ENCODE peak calls at places on chromosomes 11 and 22, in six cellular contexts. B is cardiac fibroblast, A is fibroblast of villous mesenchyme, S is progenitor cell of endocrine pancreas, X is cardiac muscle cell, Y is lung. R is an unnamed sample.

GRCh38 chr11:94525933-94526332 is 13.7 kb downstream of the C11orf97 start:
- DNase-seq in S (no peak), X (peak; percentile 90), Y (peak; percentile 76), B (peak; percentile 89), A (peak; percentile 50), R (no peak)

GRCh38 chr11:19370100-19370861 is 129.5 kb upstream of the E2F8 start:
- DNase-seq in A (peak; percentile 44), B (peak; percentile 95), Y (peak; percentile 36), X (peak; percentile 94), S (no peak), R (no peak)

GRCh38 chr11:848988-849824 is 6.6 kb downstream of the TSPAN4 start:
- DNase-seq in A (no peak), B (no peak), S (peak; percentile 60), Y (no peak), X (no peak), R (peak; percentile 85)

GRCh38 chr11:26228778-26229177 is 103.2 kb upstream of the ANO3 start:
- DNase-seq in S (no peak), Y (no peak), B (peak; percentile 33), X (peak; percentile 40), A (peak; percentile 20), R (no peak)

GRCh38 chr11:115222218-115222862 is 281.9 kb downstream of the CADM1 start:
- DNase-seq in Y (no peak), B (peak; percentile 7), X (peak; percentile 36), S (no peak), A (peak; percentile 66), R (no peak)

GRCh38 chr11:13090228-13090708 is 81.2 kb downstream of the RASSF10 start:
- DNase-seq in Y (no peak), X (no peak), S (no peak), B (no peak), A (no peak), R (no peak)

GRCh38 chr11:16925495-16926065 is 88.6 kb downstream of the PLEKHA7 start:
- DNase-seq in X (peak; percentile 57), A (peak; percentile 30), S (peak; percentile 48), B (peak; percentile 58), Y (peak; percentile 36), R (peak; percentile 78)

GRCh38 chr11:86138958-86139357 is 70.1 kb upstream of the PICALM start:
- DNase-seq in S (no peak), Y (no peak), B (no peak), X (peak; percentile 9), A (peak; percentile 76), R (no peak)

GRCh38 chr11:106482920-106483761 is 405.7 kb downstream of the AASDHPPT start:
- DNase-seq in B (peak; percentile 72), A (peak; percentile 76), X (peak; percentile 82), S (no peak), Y (no peak), R (no peak)

GRCh38 chr11:62340269-62340901 is 3.1 kb downstream of the ASRGL1 start:
- DNase-seq in B (peak; percentile 62), S (no peak), Y (peak; percentile 38), A (peak; percentile 57), X (peak; percentile 64), R (no peak)

GRCh38 chr11:73330569-73331093 is 22.6 kb downstream of the ARHGEF17 start:
- DNase-seq in Y (no peak), X (peak; percentile 65), A (peak; percentile 63), B (peak; percentile 67), S (no peak), R (no peak)
- TF ChIP-seq CTCF in Y (no peak), X (peak; percentile 58), A (peak; percentile 68), B (peak; percentile 69), S (peak; percentile 46), R (peak; percentile 57)

DNA sequence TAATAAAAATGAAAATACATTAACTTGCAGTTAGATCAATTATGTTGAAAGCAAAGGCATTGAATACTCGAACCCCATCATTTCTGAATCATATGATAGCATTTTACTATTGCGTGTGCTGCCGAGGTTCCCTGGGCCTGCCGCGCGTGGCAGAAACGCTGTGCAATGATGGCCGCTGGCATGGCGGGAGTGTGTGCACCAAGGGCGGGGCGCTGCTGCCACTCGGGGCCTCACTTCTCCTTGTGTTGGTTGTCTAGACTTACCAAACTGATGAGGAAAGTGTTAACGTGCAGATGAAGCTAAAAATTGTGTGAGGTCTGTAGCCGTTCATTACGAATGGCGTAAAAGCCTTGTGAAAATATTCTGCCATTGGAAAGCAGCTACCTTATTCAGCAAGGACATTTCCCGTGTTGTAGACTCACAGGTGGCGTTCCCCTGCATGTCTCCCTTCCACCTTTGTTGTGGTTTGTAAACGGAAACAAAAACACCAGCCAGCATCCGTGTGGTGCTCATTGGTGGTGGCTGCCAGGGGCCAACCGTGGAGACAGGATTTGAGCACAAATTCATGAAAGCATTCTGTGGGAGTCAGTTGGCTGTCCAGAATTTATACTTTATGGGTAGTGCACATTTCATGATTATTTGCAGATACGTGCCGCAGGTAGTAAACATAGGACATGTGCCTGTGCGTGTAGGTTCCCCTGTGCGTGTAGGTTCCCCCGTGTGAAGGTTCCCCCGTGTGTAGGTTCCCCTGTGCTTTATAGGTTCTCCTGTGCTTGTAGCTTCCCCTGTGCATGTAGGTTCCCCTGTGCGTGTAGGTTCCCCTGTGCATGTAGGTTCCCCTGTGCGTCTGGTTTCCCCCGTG is 5.9 kb upstream of the GRAMD4 start:
- DNase-seq in A (no peak), B (no peak), X (no peak), Y (no peak), S (no peak), R (no peak)
- TF ChIP-seq CTCF in A (no peak), B (no peak), X (no peak), Y (no peak), S (no peak), R (no peak)

GRCh38 chr11:118888398-118888797 is 4.7 kb downstream of the CXCR5 start:
- DNase-seq in A (no peak), B (no peak), S (no peak), Y (no peak), X (no peak), R (no peak)
- TF ChIP-seq CTCF in A (no peak), B (no peak), S (no peak), Y (no peak), X (no peak), R (no peak)

DNA sequence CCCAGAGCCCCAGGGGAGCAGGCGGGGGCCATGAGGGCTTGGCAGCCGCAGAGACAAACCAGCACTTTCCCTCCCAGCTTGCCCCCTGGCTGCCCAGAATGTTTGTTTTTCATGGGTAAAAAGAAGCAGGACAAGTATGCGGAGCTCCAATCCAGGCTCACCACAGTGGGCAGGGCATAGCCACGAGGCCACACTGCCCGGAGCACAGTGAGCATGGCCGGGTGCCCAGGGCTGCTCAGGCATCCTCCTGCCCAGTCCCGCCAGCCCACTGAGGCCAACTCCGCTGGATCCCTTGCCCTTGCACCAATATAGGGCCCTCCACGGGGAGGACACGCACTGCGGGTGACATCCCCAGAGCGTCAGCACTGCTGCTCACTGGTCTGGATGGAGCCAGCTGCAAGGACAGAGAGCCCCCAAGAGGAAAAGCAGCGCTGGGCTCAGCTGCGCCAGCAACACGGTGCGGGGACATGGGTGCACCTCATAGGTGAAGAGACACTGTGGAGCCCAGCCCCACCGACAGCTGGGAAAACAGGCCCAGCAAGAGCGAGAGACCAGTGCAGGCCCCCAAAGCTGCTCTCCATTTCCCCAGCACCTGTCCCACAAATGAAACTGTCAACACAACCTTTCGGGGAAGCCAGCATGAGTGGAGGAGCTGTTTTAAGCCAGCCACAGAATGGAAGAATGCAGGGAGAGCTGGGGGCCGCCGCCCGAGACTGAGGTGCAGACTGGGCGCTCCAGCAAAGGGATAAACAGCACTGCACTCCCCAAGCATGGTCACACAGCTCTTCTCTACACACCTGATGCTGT is 24.8 kb downstream of the ARVCF start:
- DNase-seq in X (no peak), Y (no peak), B (no peak), A (no peak), S (no peak), R (no peak)
- TF ChIP-seq CTCF in X (no peak), Y (no peak), B (no peak), A (no peak), S (no peak), R (no peak)

GRCh38 chr11:125745979-125746378 is at the start of gene PATE1:
- DNase-seq in Y (no peak), X (no peak), B (no peak), A (no peak), S (no peak), R (no peak)

GRCh38 chr11:125756050-125756449 is 10.0 kb downstream of the PATE1 start:
- DNase-seq in S (no peak), X (no peak), B (no peak), Y (peak; percentile 32), A (no peak), R (no peak)

DNA sequence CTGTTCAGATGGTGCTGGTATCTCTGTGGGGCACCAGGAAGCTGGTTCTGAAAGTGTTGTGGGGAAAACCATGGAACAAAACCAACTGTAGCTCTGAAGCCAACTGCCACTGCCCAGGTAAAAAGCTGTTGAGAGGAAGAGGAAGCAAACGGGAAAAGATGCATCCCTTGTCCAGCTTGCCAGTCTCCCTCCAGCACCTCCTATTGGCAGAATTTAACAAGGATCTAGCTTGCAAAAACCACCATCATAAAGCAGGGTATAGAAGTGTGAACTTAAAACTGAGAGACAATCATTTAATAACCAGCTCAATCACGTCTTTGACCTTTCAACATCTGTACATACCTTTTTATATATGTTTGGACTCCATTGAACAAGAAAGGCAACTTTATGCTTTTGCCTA is 4.5 kb downstream of the PATE1 start:
- DNase-seq in X (no peak), B (no peak), Y (no peak), S (no peak), A (no peak), R (no peak)
- TF ChIP-seq CTCF in X (no peak), B (no peak), Y (no peak), S (no peak), A (no peak), R (no peak)

DNA sequence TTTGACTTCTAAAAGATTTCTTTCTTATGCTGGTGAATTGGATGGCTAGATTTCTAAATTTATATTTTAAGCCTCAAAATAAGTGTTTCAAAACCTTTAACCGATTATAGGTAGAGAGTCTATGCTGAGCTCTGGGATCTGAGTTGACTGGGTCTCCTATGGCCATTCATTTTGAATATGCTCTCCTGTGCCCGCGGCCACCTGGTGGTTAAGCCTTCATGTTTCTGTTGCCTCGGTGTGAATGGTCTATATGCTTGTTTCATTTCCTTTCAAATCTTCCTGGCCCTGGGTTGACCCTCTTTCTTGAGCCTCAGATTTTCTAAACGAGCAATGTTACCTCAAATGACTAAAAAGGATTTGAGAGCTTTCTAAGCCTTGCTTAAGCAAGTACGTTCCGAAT is 789.3 kb upstream of the KIRREL3 start:
- DNase-seq in Y (no peak), S (no peak), X (no peak), B (no peak), A (no peak), R (no peak)
- TF ChIP-seq CTCF in Y (no peak), S (peak; percentile 54), X (no peak), B (peak; percentile 18), A (no peak), R (peak; percentile 70)

GRCh38 chr11:32659672-32660071 is 76.0 kb downstream of the EIF3M start:
- DNase-seq in B (no peak), S (no peak), A (no peak), Y (no peak), X (no peak), R (no peak)
- TF ChIP-seq CTCF in B (no peak), S (no peak), A (no peak), Y (no peak), X (no peak), R (no peak)

R was measured in type B pancreatic cell.